ENCODE peak calls at places on chromosomes 6 and 20, in six cellular contexts. U is GM12878, M is HepG2, E is HCT116, G is K562, B is H1. J is an unnamed sample.

GRCh38 chr6:106360989-106361430 is 493 bp downstream of the CRYBG1 start:
- DNase-seq in U (no peak), M (no peak), E (no peak), G (peak), B (peak), J (peak)

GRCh38 chr6:102520981-102521380 is 1127.5 kb downstream of the GRIK2 start:
- DNase-seq in U (no peak), M (no peak), E (no peak), G (no peak), B (no peak), J (no peak)

GRCh38 chr6:22145294-22145693 is 151.5 kb downstream of the PRL start:
- DNase-seq in U (no peak), M (no peak), E (no peak), G (no peak), B (no peak), J (no peak)

GRCh38 chr6:2132416-2132815 is 113.0 kb downstream of the GMDS start:
- DNase-seq in U (no peak), M (no peak), E (peak), G (no peak), B (no peak), J (no peak)

GRCh38 chr20:9485614-9486325 is 28.6 kb upstream of the LAMP5 start:
- DNase-seq in U (no peak), M (no peak), E (no peak), G (no peak), B (no peak), J (no peak)

GRCh38 chr20:32282461-32282860 is 5.0 kb downstream of the KIF3B start:
- DNase-seq in U (no peak), M (no peak), E (no peak), G (no peak), B (no peak), J (no peak)

GRCh38 chr6:135740580-135740979 is 110.9 kb upstream of the PDE7B start:
- DNase-seq in U (no peak), M (no peak), E (no peak), G (no peak), B (no peak), J (no peak)

GRCh38 chr20:6828794-6829423 is 61.4 kb downstream of the BMP2 start:
- DNase-seq in U (peak), M (peak), E (peak), G (peak), B (no peak), J (peak)

GRCh38 chr6:81933648-81934047 is 181.2 kb upstream of the TENT5A start:
- DNase-seq in U (no peak), M (peak), E (no peak), G (no peak), B (no peak), J (no peak)

GRCh38 chr20:13455713-13456112 is 183.0 kb downstream of the TASP1 start:
- DNase-seq in U (no peak), M (peak), E (no peak), G (no peak), B (no peak), J (no peak)

GRCh38 chr20:58268421-58268821 is 40.0 kb upstream of the ANKRD60 start:
- DNase-seq in U (no peak), M (peak), E (no peak), G (peak), B (no peak), J (no peak)

GRCh38 chr6:3334579-3334978 is 75.8 kb downstream of the PSMG4 start:
- DNase-seq in U (no peak), M (no peak), E (no peak), G (no peak), B (no peak), J (no peak)

GRCh38 chr20:35972445-35972844 is 4.1 kb downstream of the CNBD2 start:
- DNase-seq in U (no peak), M (no peak), E (no peak), G (no peak), B (no peak), J (no peak)

GRCh38 chr6:4124361-4124760 is 11.0 kb downstream of the ECI2 start:
- DNase-seq in U (no peak), M (no peak), E (no peak), G (peak), B (no peak), J (no peak)

GRCh38 chr20:51497542-51498467 is 44.7 kb downstream of the NFATC2 start:
- DNase-seq in U (peak), M (no peak), E (no peak), G (no peak), B (no peak), J (no peak)

GRCh38 chr20:10090588-10091166 is 55.9 kb downstream of the ANKEF1 start:
- DNase-seq in U (no peak), M (peak), E (peak), G (peak), B (peak), J (peak)

GRCh38 chr6:36724514-36725385 is 27.1 kb downstream of the RAB44 start:
- DNase-seq in U (no peak), M (peak), E (peak), G (peak), B (peak), J (peak)

GRCh38 chr20:25226433-25227316 is 21.2 kb upstream of the PYGB start:
- DNase-seq in U (no peak), M (no peak), E (no peak), G (no peak), B (no peak), J (no peak)

GRCh38 chr6:44058617-44059358 is 68.5 kb downstream of the MRPL14 start:
- DNase-seq in U (no peak), M (peak), E (peak), G (peak), B (no peak), J (no peak)

GRCh38 chr6:44002591-44003344 is 124.5 kb downstream of the MRPL14 start:
- DNase-seq in U (no peak), M (no peak), E (no peak), G (no peak), B (peak), J (peak)

GRCh38 chr6:52909531-52909930 is at the start of gene GSTA3:
- DNase-seq in U (no peak), M (no peak), E (no peak), G (no peak), B (no peak), J (no peak)

GRCh38 chr20:25052255-25053206 is 5.4 kb downstream of the ACSS1 start:
- DNase-seq in U (no peak), M (no peak), E (no peak), G (no peak), B (no peak), J (peak)

GRCh38 chr6:133632206-133632605 is 256.7 kb upstream of the TCF21 start:
- DNase-seq in U (no peak), M (no peak), E (no peak), G (no peak), B (no peak), J (no peak)

GRCh38 chr6:79544939-79545450 is 7.8 kb upstream of the LCA5 start:
- DNase-seq in U (peak), M (peak), E (peak), G (peak), B (peak), J (peak)

GRCh38 chr6:11143394-11144371 is 32.2 kb upstream of the ERVFRD-1 start:
- DNase-seq in U (no peak), M (peak), E (peak), G (peak), B (no peak), J (no peak)

GRCh38 chr20:58701431-58702160 is 9.0 kb downstream of the NPEPL1 start:
- DNase-seq in U (no peak), M (no peak), E (no peak), G (no peak), B (no peak), J (peak)

GRCh38 chr6:3987576-3987975 is 91.4 kb downstream of the FAM217A start:
- DNase-seq in U (no peak), M (no peak), E (no peak), G (no peak), B (no peak), J (no peak)

GRCh38 chr20:63255911-63256704 is 1.8 kb upstream of the NKAIN4 start:
- DNase-seq in U (no peak), M (no peak), E (no peak), G (no peak), B (no peak), J (no peak)

GRCh38 chr6:5099537-5099936 is 14.4 kb downstream of the PPP1R3G start:
- DNase-seq in U (no peak), M (no peak), E (peak), G (no peak), B (no peak), J (no peak)

GRCh38 chr6:100078509-100078908 is 84.5 kb upstream of the MCHR2 start:
- DNase-seq in U (no peak), M (peak), E (peak), G (peak), B (peak), J (peak)

GRCh38 chr6:110181131-110182027 is 1.2 kb downstream of the CDC40 start:
- DNase-seq in U (no peak), M (no peak), E (no peak), G (peak), B (no peak), J (no peak)

GRCh38 chr6:2237001-2237400 is 8.4 kb downstream of the GMDS start:
- DNase-seq in U (no peak), M (no peak), E (no peak), G (no peak), B (no peak), J (no peak)

GRCh38 chr6:122730775-122731386 is 48.6 kb upstream of the FABP7 start:
- DNase-seq in U (no peak), M (peak), E (no peak), G (peak), B (no peak), J (no peak)

GRCh38 chr20:60261323-60261722 is 303.1 kb downstream of the CDH26 start:
- DNase-seq in U (no peak), M (no peak), E (no peak), G (no peak), B (no peak), J (no peak)

GRCh38 chr6:19691465-19692167 is 145.6 kb upstream of the ID4 start:
- DNase-seq in U (no peak), M (no peak), E (no peak), G (no peak), B (peak), J (peak)

GRCh38 chr6:129181001-129181400 is 298.1 kb downstream of the LAMA2 start:
- DNase-seq in U (no peak), M (no peak), E (no peak), G (no peak), B (no peak), J (no peak)

GRCh38 chr6:129177801-129178200 is 294.9 kb downstream of the LAMA2 start:
- DNase-seq in U (no peak), M (no peak), E (no peak), G (no peak), B (no peak), J (no peak)

GRCh38 chr6:129175066-129175465 is 292.1 kb downstream of the LAMA2 start:
- DNase-seq in U (no peak), M (no peak), E (no peak), G (no peak), B (no peak), J (no peak)
- TF ChIP-seq SP1 in U (no peak), M (no peak), E (no peak), G (no peak), B (no peak), J (no peak)

DNA sequence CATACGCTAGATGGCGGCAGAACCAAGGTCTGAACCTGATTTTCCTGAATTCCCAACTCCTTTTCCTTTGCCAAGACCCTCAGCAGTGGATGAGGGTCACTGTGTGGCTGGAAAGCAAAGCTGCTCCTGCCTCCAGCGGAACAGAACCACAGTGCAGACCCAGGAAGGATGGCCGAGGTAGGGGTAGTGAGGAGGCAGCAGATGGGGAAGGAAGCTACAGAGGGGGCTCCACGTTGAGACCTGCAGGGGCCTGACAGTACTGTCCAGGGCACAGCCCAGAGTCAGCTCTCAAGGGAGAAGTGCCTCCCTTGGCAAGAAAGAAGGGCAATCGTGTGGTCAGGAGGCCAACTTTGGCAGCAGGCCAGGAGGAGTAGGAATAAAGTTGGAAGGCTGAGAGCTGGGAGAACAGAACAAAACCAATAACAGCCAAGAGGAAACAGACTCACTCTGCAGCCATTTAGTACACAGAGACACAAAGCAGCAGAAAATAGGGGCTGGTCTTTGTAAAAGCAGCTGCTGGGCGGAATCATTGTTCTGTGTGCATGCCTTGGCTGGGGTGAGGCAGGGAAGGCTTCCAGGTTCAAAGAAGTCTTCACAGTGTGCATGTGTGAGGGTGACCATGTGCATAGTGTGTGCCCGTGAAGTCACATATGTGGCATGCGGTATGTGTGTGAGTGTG is 3.1 kb downstream of the GABRR2 start:
- DNase-seq in U (no peak), M (peak), E (no peak), G (peak), B (peak), J (peak)
- TF ChIP-seq CTCF in U (no peak), M (peak), E (peak), G (peak), B (peak), J (peak)

GRCh38 chr6:156396791-156397418 is 380.3 kb upstream of the ARID1B start:
- DNase-seq in U (no peak), M (no peak), E (no peak), G (no peak), B (peak), J (peak)

GRCh38 chr6:156391977-156392376 is 385.2 kb upstream of the ARID1B start:
- DNase-seq in U (no peak), M (no peak), E (no peak), G (no peak), B (no peak), J (no peak)

GRCh38 chr6:156398371-156398770 is 378.8 kb upstream of the ARID1B start:
- DNase-seq in U (no peak), M (no peak), E (no peak), G (no peak), B (no peak), J (no peak)

GRCh38 chr6:156396068-156396771 is 381.0 kb upstream of the ARID1B start:
- DNase-seq in U (peak), M (no peak), E (no peak), G (no peak), B (no peak), J (no peak)

DNA sequence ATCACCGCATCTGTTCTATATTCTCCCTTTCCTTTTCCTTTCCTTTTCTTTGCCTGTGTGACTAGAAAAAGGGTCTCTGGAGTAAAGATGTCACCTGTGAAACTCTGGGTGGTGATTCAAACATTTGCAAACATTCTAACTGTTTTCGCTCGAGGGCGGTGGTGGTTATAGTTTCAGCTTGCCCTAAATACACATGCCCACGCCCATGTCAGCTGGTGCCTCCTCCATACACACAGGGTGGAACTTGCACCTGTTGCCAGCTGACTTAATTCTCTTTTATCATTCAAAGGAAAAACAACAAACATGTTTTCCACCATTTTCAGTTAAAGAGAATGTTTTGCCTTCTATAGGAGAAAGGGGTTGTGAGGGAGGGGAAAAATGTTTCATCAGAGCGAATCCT is 381.9 kb upstream of the ARID1B start:
- DNase-seq in U (peak), M (no peak), E (no peak), G (no peak), B (no peak), J (no peak)
- TF ChIP-seq SP1 in U (no peak), M (no peak), E (no peak), G (no peak), B (no peak), J (no peak)

GRCh38 chr20:53148764-53149163 is 176.6 kb downstream of the TSHZ2 start:
- DNase-seq in U (no peak), M (no peak), E (no peak), G (no peak), B (no peak), J (no peak)
- TF ChIP-seq CTCF in U (no peak), M (no peak), E (no peak), G (no peak), B (no peak), J (no peak)

DNA sequence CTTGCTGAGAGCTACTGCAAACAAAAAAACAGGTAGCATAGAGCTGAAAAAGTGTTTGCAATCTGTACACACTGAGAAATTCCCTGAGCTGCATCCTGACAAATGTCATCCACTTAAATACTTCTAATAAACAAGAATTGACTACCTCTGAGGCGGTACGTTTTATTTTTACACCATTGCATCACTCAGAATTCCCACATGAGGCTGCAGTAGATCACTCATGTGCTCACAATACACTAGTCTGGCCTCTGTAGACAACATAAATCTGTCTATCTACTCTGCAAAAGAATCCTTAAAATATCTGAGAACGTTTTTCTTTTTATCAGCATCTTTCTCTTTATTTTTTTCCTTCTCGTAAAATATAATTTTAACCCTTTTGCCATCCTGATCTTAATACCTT is 661.4 kb downstream of the EPHA7 start:
- DNase-seq in U (no peak), M (no peak), E (no peak), G (no peak), B (no peak), J (no peak)
- TF ChIP-seq SP1 in U (no peak), M (no peak), E (no peak), G (no peak), B (no peak), J (no peak)

DNA sequence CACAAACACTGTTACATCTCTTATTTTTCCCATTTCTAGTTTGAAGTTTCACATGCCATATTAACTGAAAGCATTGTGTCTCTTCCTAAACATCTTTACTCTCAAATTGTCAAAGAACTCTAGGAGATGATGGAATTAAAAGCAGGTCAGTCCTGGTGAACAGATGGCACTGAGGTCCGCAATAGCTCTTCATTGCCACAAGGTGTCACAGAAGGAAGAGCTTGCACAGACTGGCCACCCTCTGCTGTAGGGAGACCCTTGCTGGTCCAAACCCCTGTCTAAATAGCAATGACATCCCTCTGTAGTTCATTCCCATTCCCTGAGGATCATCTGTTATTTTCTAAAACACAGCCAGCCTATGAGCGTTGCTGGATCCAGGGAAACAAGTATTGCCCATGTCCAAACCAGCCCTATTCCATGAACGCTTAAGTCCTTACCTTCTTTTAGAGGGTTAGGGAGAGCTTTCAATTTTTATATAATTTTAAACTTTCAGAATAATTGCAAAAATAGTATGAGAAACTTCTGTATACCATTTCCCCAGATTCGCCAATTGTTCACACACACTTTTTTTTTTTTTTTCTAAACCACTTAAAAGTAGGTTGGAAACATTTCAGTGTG is 10.1 kb upstream of the HDAC2 start:
- DNase-seq in U (no peak), M (peak), E (no peak), G (peak), B (no peak), J (peak)
- TF ChIP-seq CTCF in U (peak), M (peak), E (peak), G (peak), B (peak), J (peak)

GRCh38 chr6:127342296-127342945 is 988 bp downstream of the ECHDC1 start:
- DNase-seq in U (no peak), M (peak), E (no peak), G (no peak), B (no peak), J (no peak)
- TF ChIP-seq SP1 in U (no peak), M (no peak), E (peak), G (no peak), B (peak), J (no peak)

GRCh38 chr20:3449319-3449718 is 21.5 kb upstream of the ATRN start:
- DNase-seq in U (no peak), M (no peak), E (no peak), G (no peak), B (no peak), J (no peak)

GRCh38 chr20:3452127-3452526 is 18.7 kb upstream of the ATRN start:
- DNase-seq in U (no peak), M (no peak), E (no peak), G (no peak), B (no peak), J (no peak)

GRCh38 chr20:3447321-3447720 is 23.5 kb upstream of the ATRN start:
- DNase-seq in U (no peak), M (no peak), E (no peak), G (peak), B (no peak), J (no peak)

GRCh38 chr20:3452690-3453089 is 18.1 kb upstream of the ATRN start:
- DNase-seq in U (peak), M (no peak), E (no peak), G (no peak), B (no peak), J (no peak)

GRCh38 chr20:3446779-3447178 is 24.0 kb upstream of the ATRN start:
- DNase-seq in U (no peak), M (no peak), E (peak), G (peak), B (no peak), J (no peak)
- TF ChIP-seq CTCF in U (no peak), M (no peak), E (no peak), G (no peak), B (no peak), J (no peak)

DNA sequence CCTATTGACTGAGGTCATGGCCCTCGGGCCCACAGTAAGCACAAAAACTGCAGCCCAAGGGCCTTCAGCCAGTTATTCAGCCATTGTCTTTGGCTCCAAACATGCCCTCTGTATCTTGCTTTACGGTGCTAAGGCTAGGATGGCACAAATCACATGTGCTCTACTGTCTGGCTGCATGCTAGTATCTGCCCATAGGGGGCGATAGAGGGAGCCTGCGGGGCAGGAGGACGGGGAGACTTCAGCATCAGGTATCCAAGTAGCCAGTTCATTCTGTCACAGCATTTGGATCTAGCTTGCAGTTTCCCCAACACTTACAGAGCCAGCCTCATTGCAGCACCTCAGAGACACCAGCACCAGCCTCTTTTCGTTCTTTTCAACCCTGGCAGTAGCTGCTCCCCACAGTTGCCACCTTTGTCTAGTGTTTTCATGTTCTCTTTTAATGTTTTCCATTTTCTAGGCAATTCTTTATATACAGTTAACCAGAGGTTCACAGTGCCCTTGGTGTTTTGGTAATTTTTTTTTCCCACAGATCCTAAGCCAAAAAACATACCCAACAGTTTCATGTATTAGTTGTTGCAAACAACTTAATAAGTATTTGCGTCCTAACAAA is 705.9 kb downstream of the PTPRT start:
- DNase-seq in U (no peak), M (peak), E (no peak), G (peak), B (peak), J (peak)
- TF ChIP-seq SP1 in U (no peak), M (no peak), E (no peak), G (no peak), B (no peak), J (no peak)